ENCODE peak calls at places on chromosomes 2 and 18, in five cellular contexts. F is ovary, W is breast epithelium, J is tibial nerve, H is Peyer's patch. M is an unnamed sample.

GRCh38 chr18:59733411-59733810 is 36.2 kb upstream of the CCBE1 start:
- DNase-seq in F (no peak), W (no peak), J (no peak), H (no peak), M (no peak)

GRCh38 chr2:149657393-149657792 is 69.8 kb upstream of the MMADHC start:
- DNase-seq in F (no peak), W (no peak), J (no peak), H (no peak), M (no peak)

GRCh38 chr2:202346180-202346579 is 29.9 kb upstream of the BMPR2 start:
- DNase-seq in F (no peak), W (no peak), J (no peak), H (no peak), M (no peak)

GRCh38 chr2:238868616-238869292 is 20.9 kb downstream of the TWIST2 start:
- DNase-seq in F (peak), W (peak), J (peak), H (no peak), M (no peak)

GRCh38 chr2:197092431-197092830 is 165.9 kb upstream of the PGAP1 start:
- DNase-seq in F (peak), W (no peak), J (peak), H (no peak), M (peak)

GRCh38 chr2:214378455-214379103 is 32.3 kb upstream of the VWC2L start:
- DNase-seq in F (no peak), W (peak), J (no peak), H (no peak), M (no peak)

GRCh38 chr2:231308631-231309414 is 86.7 kb upstream of the B3GNT7 start:
- DNase-seq in F (no peak), W (no peak), J (no peak), H (no peak), M (no peak)

GRCh38 chr18:37567061-37567993 is 1.7 kb upstream of the CELF4 start:
- DNase-seq in F (no peak), W (no peak), J (no peak), H (no peak), M (no peak)

GRCh38 chr2:69138247-69138754 is 125.3 kb downstream of the ANTXR1 start:
- DNase-seq in F (no peak), W (no peak), J (no peak), H (no peak), M (no peak)

GRCh38 chr2:42167458-42167857 is 1.7 kb upstream of the EML4 start:
- DNase-seq in F (no peak), W (no peak), J (no peak), H (no peak), M (no peak)

GRCh38 chr2:37665622-37666362 is 5.7 kb downstream of the CDC42EP3 start:
- DNase-seq in F (no peak), W (no peak), J (no peak), H (no peak), M (no peak)

GRCh38 chr2:10659898-10660568 is 29.7 kb downstream of the NOL10 start:
- DNase-seq in F (no peak), W (no peak), J (peak), H (peak), M (peak)

GRCh38 chr2:160906878-160907277 is 253.3 kb upstream of the TANK start:
- DNase-seq in F (no peak), W (no peak), J (no peak), H (no peak), M (no peak)

GRCh38 chr2:48508461-48509124 is 21.4 kb upstream of the STON1 start:
- DNase-seq in F (no peak), W (no peak), J (no peak), H (no peak), M (no peak)

GRCh38 chr2:189821953-189822748 is 37.9 kb downstream of the PMS1 start:
- DNase-seq in F (no peak), W (no peak), J (no peak), H (no peak), M (no peak)

GRCh38 chr18:3594760-3595241 is 144.8 kb downstream of the TGIF1 start:
- DNase-seq in F (peak), W (peak), J (peak), H (no peak), M (no peak)

GRCh38 chr2:189421644-189422043 is 19.6 kb upstream of the WDR75 start:
- DNase-seq in F (no peak), W (no peak), J (no peak), H (no peak), M (no peak)

GRCh38 chr2:176621350-176621749 is 352.1 kb downstream of the MTX2 start:
- DNase-seq in F (no peak), W (no peak), J (no peak), H (no peak), M (no peak)

GRCh38 chr2:231228974-231229373 is 30.5 kb downstream of the ARMC9 start:
- DNase-seq in F (no peak), W (no peak), J (no peak), H (no peak), M (no peak)

GRCh38 chr18:44286049-44286448 is 394.6 kb upstream of the SETBP1 start:
- DNase-seq in F (no peak), W (no peak), J (no peak), H (no peak), M (no peak)

GRCh38 chr2:57877811-57878572 is 168.6 kb upstream of the VRK2 start:
- DNase-seq in F (no peak), W (no peak), J (no peak), H (no peak), M (no peak)

GRCh38 chr2:2530334-2530733 is 199.3 kb upstream of the MYT1L start:
- DNase-seq in F (no peak), W (no peak), J (no peak), H (no peak), M (no peak)

GRCh38 chr2:222805591-222806304 is 55.1 kb upstream of the ACSL3 start:
- DNase-seq in F (no peak), W (peak), J (no peak), H (no peak), M (no peak)

GRCh38 chr2:229835601-229836283 is 86.1 kb downstream of the TRIP12 start:
- DNase-seq in F (no peak), W (no peak), J (no peak), H (no peak), M (no peak)

GRCh38 chr2:99674031-99674430 is 184.2 kb upstream of the REV1 start:
- DNase-seq in F (no peak), W (no peak), J (no peak), H (no peak), M (no peak)

GRCh38 chr2:187500585-187501359 is 52.7 kb upstream of the CALCRL start:
- DNase-seq in F (no peak), W (no peak), J (no peak), H (peak), M (no peak)

GRCh38 chr2:15177103-15177502 is 384.0 kb downstream of the NBAS start:
- DNase-seq in F (no peak), W (no peak), J (no peak), H (no peak), M (no peak)

GRCh38 chr2:226179010-226179409 is 620.6 kb downstream of the IRS1 start:
- DNase-seq in F (no peak), W (no peak), J (no peak), H (no peak), M (no peak)

GRCh38 chr2:65019675-65020195 is 30.5 kb downstream of the SLC1A4 start:
- DNase-seq in F (no peak), W (no peak), J (no peak), H (no peak), M (no peak)
- TF ChIP-seq POLR2A in F (no peak), W (no peak), J (no peak), H (no peak), M (no peak)

GRCh38 chr2:28753043-28753683 is 1.5 kb downstream of the PPP1CB start:
- DNase-seq in F (peak), W (peak), J (peak), H (peak), M (peak)
- TF ChIP-seq POLR2A in F (peak), W (no peak), J (no peak), H (peak), M (no peak)

GRCh38 chr2:241880311-241881073 is 11.0 kb downstream of the RTP5 start:
- DNase-seq in F (no peak), W (no peak), J (no peak), H (no peak), M (no peak)

GRCh38 chr2:241884951-241885700 is 15.6 kb downstream of the RTP5 start:
- DNase-seq in F (no peak), W (no peak), J (no peak), H (no peak), M (no peak)

GRCh38 chr2:241879326-241879725 is 9.8 kb downstream of the RTP5 start:
- DNase-seq in F (no peak), W (no peak), J (no peak), H (no peak), M (no peak)

GRCh38 chr2:241885701-241886643 is 16.4 kb downstream of the RTP5 start:
- DNase-seq in F (no peak), W (no peak), J (no peak), H (no peak), M (no peak)

DNA sequence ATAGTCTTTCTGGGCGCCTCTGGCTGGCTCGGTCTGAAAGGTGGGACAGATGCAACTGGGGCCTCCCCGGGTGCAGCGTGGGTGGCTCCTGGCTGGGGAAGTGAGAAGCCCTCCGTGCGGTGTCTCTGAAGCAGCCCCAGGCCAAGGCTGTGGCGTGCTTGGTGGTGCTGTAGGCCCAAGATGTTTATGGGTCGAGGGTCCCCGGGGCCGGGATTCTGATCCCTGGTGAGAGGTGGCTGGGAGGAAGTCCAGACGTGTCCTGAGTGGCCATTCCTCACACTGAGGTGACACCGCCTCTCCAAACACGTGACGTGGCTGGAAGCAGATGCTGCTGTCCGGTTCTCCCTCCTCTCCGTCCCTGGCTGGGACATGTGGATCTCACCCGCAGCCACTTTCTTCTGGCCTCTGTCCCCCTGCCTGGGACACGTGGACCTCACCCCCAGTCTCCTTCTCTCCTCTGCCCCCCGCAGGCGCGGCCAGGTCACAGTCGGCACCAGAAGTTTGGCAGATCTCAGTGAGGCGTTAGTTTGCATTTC is 12.6 kb downstream of the RTP5 start:
- DNase-seq in F (peak), W (no peak), J (peak), H (no peak), M (peak)
- TF ChIP-seq POLR2A in F (no peak), W (no peak), J (no peak), H (no peak), M (no peak)

GRCh38 chr2:63029058-63029457 is 21.6 kb upstream of the OTX1 start:
- DNase-seq in F (no peak), W (no peak), J (no peak), H (no peak), M (no peak)

GRCh38 chr2:63023444-63023843 is 27.2 kb upstream of the OTX1 start:
- DNase-seq in F (no peak), W (no peak), J (no peak), H (no peak), M (no peak)

DNA sequence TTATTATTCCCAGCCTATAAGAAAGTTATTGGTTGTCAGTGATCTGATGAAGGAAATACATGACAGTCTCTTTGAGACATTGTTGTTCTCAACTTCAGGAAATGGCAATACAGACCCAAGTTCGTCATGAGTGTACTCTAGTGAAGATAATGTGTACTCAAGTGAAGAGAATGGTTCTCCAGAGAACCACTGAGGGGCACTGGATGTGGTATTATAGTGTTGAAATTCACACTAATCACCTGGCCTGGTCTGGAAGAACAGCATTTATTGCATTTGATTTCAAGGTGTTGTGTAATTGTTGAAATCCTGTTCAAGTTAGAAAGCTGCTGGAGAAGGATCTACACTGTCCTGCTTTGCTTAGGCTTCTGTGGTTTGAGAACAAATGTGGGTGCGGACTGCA is 23.4 kb upstream of the OTX1 start:
- DNase-seq in F (no peak), W (no peak), J (no peak), H (no peak), M (no peak)
- TF ChIP-seq POLR2A in F (no peak), W (no peak), J (no peak), H (no peak), M (no peak)

GRCh38 chr18:64203295-64203694 is 54.4 kb upstream of the LINC00305 start:
- DNase-seq in F (no peak), W (no peak), J (no peak), H (no peak), M (no peak)

GRCh38 chr18:64207818-64208217 is 58.9 kb upstream of the LINC00305 start:
- DNase-seq in F (no peak), W (no peak), J (no peak), H (no peak), M (no peak)

GRCh38 chr18:64202836-64203235 is 53.9 kb upstream of the LINC00305 start:
- DNase-seq in F (peak), W (no peak), J (no peak), H (no peak), M (no peak)

GRCh38 chr18:64208531-64208930 is 59.6 kb upstream of the LINC00305 start:
- DNase-seq in F (no peak), W (no peak), J (no peak), H (peak), M (no peak)
- TF ChIP-seq POLR2A in F (no peak), W (no peak), J (no peak), H (no peak), M (no peak)

GRCh38 chr18:48161201-48161910 is 230.9 kb upstream of the SMAD2 start:
- DNase-seq in F (peak), W (peak), J (peak), H (peak), M (peak)
- TF ChIP-seq POLR2A in F (peak), W (no peak), J (no peak), H (peak), M (peak)